ENCODE peak calls at places on chromosomes 12 and 14, in six cellular contexts. One of them, this sample, is unnamed.

GRCh38 chr14:68929623-68930307 is 49.3 kb downstream of the ACTN1 start:
- DNase-seq in neuronal stem cell: no peak
- DNase-seq in H9: no peak
- DNase-seq in H1: no peak
- DNase-seq in trophoblast cell: no peak
- DNase-seq in IMR-90: no peak
- DNase-seq in this sample: no peak

GRCh38 chr12:8675471-8676083 is 13.0 kb upstream of the MFAP5 start:
- DNase-seq in H9: no peak
- DNase-seq in neuronal stem cell: no peak
- DNase-seq in trophoblast cell: no peak
- DNase-seq in IMR-90: no peak
- DNase-seq in H1: no peak
- DNase-seq in this sample: no peak

GRCh38 chr14:94157195-94157594 is 16.9 kb upstream of the PPP4R4 start:
- DNase-seq in trophoblast cell: no peak
- DNase-seq in IMR-90: no peak
- DNase-seq in H9: no peak
- DNase-seq in neuronal stem cell: no peak
- DNase-seq in H1: no peak
- DNase-seq in this sample: no peak

GRCh38 chr12:54593716-54594115 is 5.3 kb upstream of the PPP1R1A start:
- DNase-seq in IMR-90: no peak
- DNase-seq in trophoblast cell: no peak
- DNase-seq in H9: no peak
- DNase-seq in neuronal stem cell: no peak
- DNase-seq in H1: no peak
- DNase-seq in this sample: no peak

GRCh38 chr14:21867541-21867940 is 193.9 kb upstream of the OR4E1 start:
- DNase-seq in neuronal stem cell: no peak
- DNase-seq in H1: no peak
- DNase-seq in IMR-90: peak
- DNase-seq in H9: no peak
- DNase-seq in trophoblast cell: no peak
- DNase-seq in this sample: no peak

GRCh38 chr12:85920324-85920947 is 46.3 kb downstream of the NTS start:
- DNase-seq in IMR-90: peak
- DNase-seq in H1: no peak
- DNase-seq in trophoblast cell: peak
- DNase-seq in H9: no peak
- DNase-seq in neuronal stem cell: peak
- DNase-seq in this sample: peak

GRCh38 chr12:95096852-95097251 is 23.4 kb upstream of the NR2C1 start:
- DNase-seq in H1: no peak
- DNase-seq in IMR-90: peak
- DNase-seq in neuronal stem cell: no peak
- DNase-seq in H9: no peak
- DNase-seq in trophoblast cell: no peak
- DNase-seq in this sample: no peak

GRCh38 chr14:24032727-24033418 is 18.9 kb upstream of the CARMIL3 start:
- DNase-seq in H1: no peak
- DNase-seq in neuronal stem cell: no peak
- DNase-seq in trophoblast cell: peak
- DNase-seq in IMR-90: peak
- DNase-seq in H9: no peak
- DNase-seq in this sample: peak

GRCh38 chr14:61197416-61197815 is 83.7 kb downstream of the TMEM30B start:
- DNase-seq in trophoblast cell: no peak
- DNase-seq in H1: no peak
- DNase-seq in IMR-90: no peak
- DNase-seq in H9: no peak
- DNase-seq in neuronal stem cell: no peak
- DNase-seq in this sample: no peak

GRCh38 chr12:73308747-73309146 is 1036.6 kb downstream of the TRHDE start:
- DNase-seq in trophoblast cell: no peak
- DNase-seq in IMR-90: no peak
- DNase-seq in H1: no peak
- DNase-seq in H9: no peak
- DNase-seq in neuronal stem cell: no peak
- DNase-seq in this sample: no peak

GRCh38 chr12:9597365-9597764 is 10.4 kb downstream of the KLRB1 start:
- DNase-seq in H9: no peak
- DNase-seq in neuronal stem cell: no peak
- DNase-seq in IMR-90: no peak
- DNase-seq in trophoblast cell: no peak
- DNase-seq in H1: no peak
- DNase-seq in this sample: no peak

GRCh38 chr12:77324763-77325468 is 259.5 kb upstream of the E2F7 start:
- DNase-seq in H9: peak
- DNase-seq in IMR-90: peak
- DNase-seq in H1: peak
- DNase-seq in neuronal stem cell: peak
- DNase-seq in trophoblast cell: peak
- DNase-seq in this sample: peak

GRCh38 chr14:53957739-53958138 is 1.1 kb upstream of the BMP4 start:
- DNase-seq in H1: no peak
- DNase-seq in neuronal stem cell: no peak
- DNase-seq in IMR-90: no peak
- DNase-seq in trophoblast cell: no peak
- DNase-seq in H9: no peak
- DNase-seq in this sample: no peak

GRCh38 chr12:131622422-131622955 is 88.4 kb upstream of the SFSWAP start:
- DNase-seq in neuronal stem cell: no peak
- DNase-seq in H9: no peak
- DNase-seq in IMR-90: no peak
- DNase-seq in trophoblast cell: no peak
- DNase-seq in H1: no peak
- DNase-seq in this sample: no peak

GRCh38 chr12:5796171-5797091 is 148.6 kb downstream of the ANO2 start:
- DNase-seq in IMR-90: peak
- DNase-seq in neuronal stem cell: peak
- DNase-seq in H1: no peak
- DNase-seq in H9: peak
- DNase-seq in trophoblast cell: peak
- DNase-seq in this sample: peak

GRCh38 chr12:70246580-70246979 is 3.3 kb downstream of the CNOT2 start:
- DNase-seq in trophoblast cell: no peak
- DNase-seq in IMR-90: peak
- DNase-seq in H9: no peak
- DNase-seq in H1: no peak
- DNase-seq in neuronal stem cell: no peak
- DNase-seq in this sample: no peak

GRCh38 chr12:108348842-108349241 is 9.7 kb upstream of the CMKLR1 start:
- DNase-seq in IMR-90: no peak
- DNase-seq in H1: no peak
- DNase-seq in trophoblast cell: no peak
- DNase-seq in neuronal stem cell: no peak
- DNase-seq in H9: no peak
- DNase-seq in this sample: no peak

GRCh38 chr14:80634106-80634758 is 307.3 kb downstream of the CEP128 start:
- DNase-seq in IMR-90: no peak
- DNase-seq in trophoblast cell: no peak
- DNase-seq in H1: no peak
- DNase-seq in neuronal stem cell: no peak
- DNase-seq in H9: no peak
- DNase-seq in this sample: peak

GRCh38 chr14:21300892-21301291 is 21.0 kb downstream of the RPGRIP1 start:
- DNase-seq in trophoblast cell: no peak
- DNase-seq in neuronal stem cell: peak
- DNase-seq in IMR-90: no peak
- DNase-seq in H9: peak
- DNase-seq in H1: peak
- DNase-seq in this sample: no peak

GRCh38 chr12:111434680-111435338 is 29.1 kb downstream of the SH2B3 start:
- DNase-seq in trophoblast cell: no peak
- DNase-seq in IMR-90: peak
- DNase-seq in H9: no peak
- DNase-seq in H1: no peak
- DNase-seq in neuronal stem cell: no peak
- DNase-seq in this sample: peak

GRCh38 chr12:2382391-2383155 is 329.8 kb downstream of the CACNA1C start:
- DNase-seq in neuronal stem cell: no peak
- DNase-seq in IMR-90: peak
- DNase-seq in trophoblast cell: no peak
- DNase-seq in H1: no peak
- DNase-seq in H9: no peak
- DNase-seq in this sample: peak

GRCh38 chr14:67359319-67359774 is 257 bp downstream of the ATP6V1D start:
- DNase-seq in neuronal stem cell: no peak
- DNase-seq in trophoblast cell: peak
- DNase-seq in IMR-90: peak
- DNase-seq in H1: no peak
- DNase-seq in H9: no peak
- DNase-seq in this sample: peak

GRCh38 chr14:74419086-74419485 is 6.9 kb downstream of the SYNDIG1L start:
- DNase-seq in IMR-90: no peak
- DNase-seq in neuronal stem cell: no peak
- DNase-seq in H1: no peak
- DNase-seq in H9: no peak
- DNase-seq in trophoblast cell: no peak
- DNase-seq in this sample: no peak

GRCh38 chr14:74417201-74417600 is 8.8 kb downstream of the SYNDIG1L start:
- DNase-seq in IMR-90: no peak
- DNase-seq in H9: no peak
- DNase-seq in neuronal stem cell: no peak
- DNase-seq in trophoblast cell: no peak
- DNase-seq in H1: no peak
- DNase-seq in this sample: no peak

GRCh38 chr14:74418031-74418430 is 8.0 kb downstream of the SYNDIG1L start:
- DNase-seq in H9: no peak
- DNase-seq in H1: no peak
- DNase-seq in IMR-90: no peak
- DNase-seq in trophoblast cell: no peak
- DNase-seq in neuronal stem cell: no peak
- DNase-seq in this sample: no peak

GRCh38 chr14:74414793-74415437 is 11.1 kb downstream of the SYNDIG1L start:
- DNase-seq in trophoblast cell: no peak
- DNase-seq in IMR-90: no peak
- DNase-seq in neuronal stem cell: no peak
- DNase-seq in H1: no peak
- DNase-seq in H9: peak
- DNase-seq in this sample: no peak

GRCh38 chr14:74417611-74418010 is 8.4 kb downstream of the SYNDIG1L start:
- DNase-seq in H9: no peak
- DNase-seq in neuronal stem cell: no peak
- DNase-seq in trophoblast cell: no peak
- DNase-seq in H1: no peak
- DNase-seq in IMR-90: no peak
- DNase-seq in this sample: no peak
- H3K18ac ChIP-seq in H9: no peak
- H3K18ac ChIP-seq in neuronal stem cell: no peak
- H3K18ac ChIP-seq in trophoblast cell: no peak
- H3K18ac ChIP-seq in H1: no peak
- H3K18ac ChIP-seq in IMR-90: no peak
- H3K18ac ChIP-seq in this sample: no peak

GRCh38 chr12:28175098-28175589 is 15.1 kb upstream of the CCDC91 start:
- DNase-seq in H9: no peak
- DNase-seq in neuronal stem cell: no peak
- DNase-seq in IMR-90: no peak
- DNase-seq in trophoblast cell: no peak
- DNase-seq in H1: no peak
- DNase-seq in this sample: no peak
- H3K14ac ChIP-seq in H9: no peak
- H3K14ac ChIP-seq in neuronal stem cell: no peak
- H3K14ac ChIP-seq in IMR-90: no peak
- H3K14ac ChIP-seq in trophoblast cell: no peak
- H3K14ac ChIP-seq in H1: no peak
- H3K14ac ChIP-seq in this sample: no peak

GRCh38 chr14:99212199-99212598 is 59.8 kb downstream of the BCL11B start:
- DNase-seq in H9: no peak
- DNase-seq in trophoblast cell: no peak
- DNase-seq in H1: no peak
- DNase-seq in neuronal stem cell: no peak
- DNase-seq in IMR-90: no peak
- DNase-seq in this sample: no peak
- H3K18ac ChIP-seq in H9: no peak
- H3K18ac ChIP-seq in trophoblast cell: no peak
- H3K18ac ChIP-seq in H1: no peak
- H3K18ac ChIP-seq in neuronal stem cell: no peak
- H3K18ac ChIP-seq in IMR-90: no peak
- H3K18ac ChIP-seq in this sample: no peak

GRCh38 chr12:123832052-123832451 is 70.0 kb downstream of the DNAH10 start:
- DNase-seq in H1: no peak
- DNase-seq in neuronal stem cell: no peak
- DNase-seq in IMR-90: no peak
- DNase-seq in H9: no peak
- DNase-seq in trophoblast cell: no peak
- DNase-seq in this sample: no peak
- H3K14ac ChIP-seq in H1: no peak
- H3K14ac ChIP-seq in neuronal stem cell: no peak
- H3K14ac ChIP-seq in IMR-90: no peak
- H3K14ac ChIP-seq in H9: no peak
- H3K14ac ChIP-seq in trophoblast cell: no peak
- H3K14ac ChIP-seq in this sample: no peak

DNA sequence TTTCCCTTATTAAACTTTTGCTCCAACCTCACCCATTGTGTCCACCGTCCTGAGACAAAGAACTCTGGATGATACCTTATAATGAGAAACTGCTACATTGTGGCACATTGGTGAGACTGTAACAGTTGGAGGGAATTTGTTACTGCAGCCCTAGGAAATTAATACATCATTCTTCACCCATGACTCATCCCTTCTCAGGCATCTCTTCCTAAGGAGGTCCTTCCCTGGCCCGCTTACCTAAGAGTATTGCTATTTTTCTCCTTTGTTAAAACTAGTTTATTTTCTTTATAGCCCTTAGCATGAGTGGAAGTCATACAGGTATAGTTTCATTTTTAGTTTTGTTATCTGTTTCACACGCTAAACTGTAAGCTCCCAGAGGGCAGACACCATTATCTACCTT is 87.1 kb downstream of the TMEM260 start:
- DNase-seq in H1: no peak
- DNase-seq in neuronal stem cell: no peak
- DNase-seq in trophoblast cell: peak
- DNase-seq in IMR-90: peak
- DNase-seq in H9: no peak
- DNase-seq in this sample: peak
- H3K18ac ChIP-seq in H1: no peak
- H3K18ac ChIP-seq in neuronal stem cell: no peak
- H3K18ac ChIP-seq in trophoblast cell: peak
- H3K18ac ChIP-seq in IMR-90: peak
- H3K18ac ChIP-seq in H9: no peak
- H3K18ac ChIP-seq in this sample: no peak

DNA sequence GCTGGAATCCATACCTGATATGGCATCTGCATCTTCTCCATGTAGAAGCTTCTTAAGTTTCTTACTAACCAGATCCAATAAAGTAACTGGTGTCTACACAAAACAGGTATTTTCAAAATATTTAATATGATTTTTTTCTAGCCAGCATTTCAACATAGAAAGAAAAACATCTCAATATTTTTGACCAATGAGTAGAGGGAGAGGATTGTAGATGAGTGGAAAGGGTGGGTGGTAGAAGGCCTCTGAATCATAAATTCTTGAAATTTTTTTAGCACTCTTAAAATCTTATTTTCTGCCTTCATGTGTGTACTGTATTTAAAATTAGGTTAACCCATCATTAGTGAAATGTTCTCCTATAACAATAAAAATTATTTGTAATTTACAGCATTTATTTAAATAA is 18.0 kb downstream of the DEPDC4 start:
- DNase-seq in neuronal stem cell: no peak
- DNase-seq in trophoblast cell: no peak
- DNase-seq in H9: no peak
- DNase-seq in IMR-90: peak
- DNase-seq in H1: no peak
- DNase-seq in this sample: no peak
- H3K14ac ChIP-seq in neuronal stem cell: no peak
- H3K14ac ChIP-seq in trophoblast cell: no peak
- H3K14ac ChIP-seq in H9: no peak
- H3K14ac ChIP-seq in IMR-90: no peak
- H3K14ac ChIP-seq in H1: no peak
- H3K14ac ChIP-seq in this sample: no peak